ENCODE peak calls at places on chromosomes 12 and 14, in nine cellular contexts. I, N, W, F, E, J, B, C and T are unnamed samples.

GRCh38 chr12:19002192-19002591 is 127.3 kb upstream of the PLEKHA5 start:
- DNase-seq in E (no peak), W (no peak), F (no peak), C (no peak), B (no peak), I (no peak), N (no peak), J (no peak), T (no peak)

GRCh38 chr12:132510111-132510724 is 20.3 kb downstream of the FBRSL1 start:
- DNase-seq in W (no peak), E (no peak), J (no peak), C (no peak), F (no peak), B (no peak), I (no peak), N (no peak), T (no peak)

GRCh38 chr12:113639474-113639873 is 167.8 kb upstream of the LHX5 start:
- DNase-seq in B (no peak), W (no peak), N (no peak), C (no peak), J (no peak), F (no peak), I (no peak), E (no peak), T (no peak)

GRCh38 chr12:29024117-29024516 is 125.0 kb upstream of the FAR2 start:
- DNase-seq in W (no peak), J (no peak), N (no peak), I (no peak), B (no peak), F (no peak), C (no peak), E (no peak), T (peak)

GRCh38 chr14:64682173-64682710 is 22.0 kb upstream of the PLEKHG3 start:
- DNase-seq in N (peak), E (no peak), W (no peak), F (no peak), C (no peak), J (no peak), B (no peak), I (no peak), T (peak)

GRCh38 chr12:49637401-49637800 is 14.0 kb downstream of the PRPF40B start:
- DNase-seq in J (peak), C (no peak), F (no peak), B (no peak), I (no peak), W (no peak), E (no peak), N (no peak), T (no peak)

GRCh38 chr12:121452356-121453021 is 52.6 kb downstream of the RNF34 start:
- DNase-seq in W (no peak), C (peak), I (no peak), E (no peak), F (no peak), N (no peak), B (no peak), J (peak), T (peak)

GRCh38 chr12:116880213-116880816 is 926 bp downstream of the HRK start:
- DNase-seq in N (no peak), E (no peak), C (no peak), J (no peak), F (no peak), B (no peak), I (no peak), W (no peak), T (no peak)

GRCh38 chr12:70812124-70812523 is 108.4 kb downstream of the PTPRR start:
- DNase-seq in N (no peak), W (no peak), F (no peak), C (peak), I (no peak), J (peak), E (no peak), B (peak), T (peak)

GRCh38 chr12:129300011-129300410 is 446.7 kb downstream of the GLT1D1 start:
- DNase-seq in B (no peak), N (no peak), C (no peak), W (no peak), E (no peak), F (no peak), J (no peak), I (no peak), T (no peak)

GRCh38 chr14:64880382-64881121 is 845 bp upstream of the SPTB start:
- DNase-seq in F (peak), J (peak), C (peak), W (no peak), I (peak), N (no peak), E (peak), B (peak), T (no peak)

GRCh38 chr12:112354399-112354798 is 27.8 kb downstream of the HECTD4 start:
- DNase-seq in I (no peak), N (no peak), F (no peak), E (no peak), B (no peak), W (no peak), J (no peak), C (no peak), T (no peak)

GRCh38 chr14:77890873-77891272 is 91.0 kb downstream of the ADCK1 start:
- DNase-seq in C (no peak), E (no peak), F (no peak), I (no peak), B (no peak), N (no peak), W (no peak), J (no peak), T (no peak)

GRCh38 chr12:50230217-50230616 is 53.1 kb downstream of the LIMA1 start:
- DNase-seq in F (no peak), N (no peak), C (no peak), B (no peak), J (no peak), W (no peak), I (no peak), E (no peak), T (no peak)